ENCODE peak calls at places on chromosomes 6 and 20, in five cellular contexts. I is PC-3, K is H9, Q is mammary epithelial cell, A is HepG2. H is an unnamed sample. For H4K20me1, the result is how much of the 10 kb centered on the place peaks cover.

GRCh38 chr20:32447136-32448027 is 89.3 kb downstream of the ASXL1 start:
- DNase-seq in I (no peak), K (no peak), Q (no peak), A (no peak), H (no peak)

GRCh38 chr6:153170511-153170910 is 39.4 kb upstream of the RGS17 start:
- DNase-seq in I (peak), K (no peak), Q (peak), A (no peak), H (peak)

GRCh38 chr20:47784599-47785320 is 521 bp downstream of the SULF2 start:
- DNase-seq in I (peak), K (peak), Q (peak), A (peak), H (peak)

GRCh38 chr6:22149501-22150490 is 147.0 kb downstream of the PRL start:
- DNase-seq in I (no peak), K (no peak), Q (no peak), A (no peak), H (peak)

GRCh38 chr6:118567974-118568373 is 19.9 kb downstream of the PLN start:
- DNase-seq in I (no peak), K (no peak), Q (no peak), A (no peak), H (no peak)

GRCh38 chr6:68313911-68314310 is 321.2 kb upstream of the ADGRB3 start:
- DNase-seq in I (peak), K (no peak), Q (no peak), A (no peak), H (peak)

GRCh38 chr6:100176321-100176950 is 182.4 kb upstream of the MCHR2 start:
- DNase-seq in I (peak), K (no peak), Q (peak), A (peak), H (peak)

GRCh38 chr20:39631557-39631956 is 669.4 kb downstream of the DHX35 start:
- DNase-seq in I (no peak), K (no peak), Q (peak), A (no peak), H (peak)

GRCh38 chr6:68693271-68693670 is 58.2 kb downstream of the ADGRB3 start:
- DNase-seq in I (no peak), K (no peak), Q (no peak), A (no peak), H (no peak)

DNA sequence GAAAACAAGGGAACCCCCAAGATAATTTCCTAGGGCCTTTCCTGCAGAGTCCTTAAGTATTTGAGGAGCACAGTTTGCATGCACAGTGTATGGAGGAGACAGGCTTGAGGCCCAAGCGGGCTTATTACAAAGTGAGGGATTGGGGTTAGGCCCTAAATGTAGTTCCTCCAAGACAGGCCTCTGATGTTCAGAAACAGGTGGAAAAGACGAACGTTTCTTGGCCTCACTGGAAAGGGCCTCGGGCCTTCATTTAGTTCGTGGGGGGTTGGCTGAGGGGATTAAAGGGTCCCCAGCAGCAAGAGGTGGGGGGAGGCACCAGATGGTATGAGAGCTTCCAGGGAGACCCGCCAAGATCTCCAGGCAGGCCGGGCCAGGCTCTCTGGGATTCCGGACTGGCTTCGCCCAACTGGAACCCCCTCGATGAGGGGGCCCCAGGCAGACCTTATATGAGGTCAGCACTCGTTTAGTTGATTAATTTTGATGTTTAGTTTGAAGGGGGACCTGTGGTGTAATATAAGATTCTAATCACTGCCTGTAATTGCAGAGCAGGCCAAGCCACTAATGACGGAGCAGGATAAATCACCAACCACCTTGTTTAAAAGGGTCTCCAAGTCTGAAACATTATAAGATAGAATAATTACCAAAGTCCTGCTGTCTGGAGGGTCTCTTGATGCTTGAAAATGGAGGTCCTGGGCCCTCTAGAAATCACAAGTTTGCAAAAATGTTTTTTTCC is 2.0 kb downstream of the HMGA1 start:
- DNase-seq in I (no peak), K (no peak), Q (no peak), A (no peak), H (no peak)
- H3K9ac ChIP-seq in I (peak), K (peak), Q (peak), A (peak), H (peak)

GRCh38 chr20:59724457-59725366 is 120.4 kb downstream of the PHACTR3 start:
- DNase-seq in I (no peak), K (no peak), Q (no peak), A (no peak), H (no peak)

GRCh38 chr20:59723607-59724456 is 119.5 kb downstream of the PHACTR3 start:
- DNase-seq in I (no peak), K (no peak), Q (peak), A (no peak), H (no peak)

GRCh38 chr20:59725476-59726119 is 121.3 kb downstream of the PHACTR3 start:
- DNase-seq in I (no peak), K (no peak), Q (no peak), A (no peak), H (no peak)

GRCh38 chr20:59728722-59729430 is 124.5 kb downstream of the PHACTR3 start:
- DNase-seq in I (no peak), K (no peak), Q (no peak), A (no peak), H (no peak)

DNA sequence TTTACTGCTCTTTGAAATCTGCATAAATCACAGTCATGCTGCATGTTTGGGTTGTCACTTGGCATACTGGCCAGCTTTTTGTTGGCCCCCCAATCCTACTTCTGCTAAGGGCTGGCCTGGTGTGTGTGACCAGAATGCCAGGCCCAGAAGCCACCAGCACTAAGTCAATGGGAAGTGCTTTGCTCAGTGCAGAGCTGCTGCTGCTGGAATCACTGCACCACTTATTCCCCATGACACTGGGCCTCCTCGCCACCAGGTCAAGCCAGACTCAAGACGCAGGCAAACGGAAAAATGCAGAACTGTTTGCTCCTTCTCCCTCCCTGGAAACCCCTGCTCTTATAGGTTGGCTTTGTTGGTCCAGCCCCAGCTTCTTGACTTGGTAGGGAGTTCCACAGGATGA is 121.9 kb downstream of the PHACTR3 start:
- DNase-seq in I (no peak), K (no peak), Q (no peak), A (no peak), H (no peak)
- H4K20me1 ChIP-seq in I (under half), K (under half), Q (under half), A (under half), H (under half)

DNA sequence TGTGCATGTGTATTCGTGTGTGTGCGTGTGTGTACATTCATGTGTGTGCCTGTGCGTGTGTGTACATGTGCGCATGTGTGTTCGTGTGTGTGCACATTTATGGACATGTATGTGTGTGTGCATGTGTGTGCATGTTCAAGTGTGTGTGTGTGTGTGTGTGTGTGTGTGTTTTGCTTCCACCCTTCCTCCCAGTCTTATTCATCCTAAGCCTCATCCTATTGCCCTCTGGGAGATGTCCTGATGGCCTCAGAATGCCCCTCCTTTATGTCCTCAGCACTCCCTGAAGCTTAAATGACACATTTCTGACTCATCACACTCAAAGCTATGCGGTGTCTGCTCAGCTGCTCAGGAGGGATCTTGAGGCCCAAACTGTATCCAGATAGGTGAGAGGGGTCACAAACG is 76.6 kb upstream of the CCDC167 start:
- DNase-seq in I (peak), K (no peak), Q (peak), A (no peak), H (peak)
- H3K9ac ChIP-seq in I (no peak), K (no peak), Q (no peak), A (no peak), H (no peak)

DNA sequence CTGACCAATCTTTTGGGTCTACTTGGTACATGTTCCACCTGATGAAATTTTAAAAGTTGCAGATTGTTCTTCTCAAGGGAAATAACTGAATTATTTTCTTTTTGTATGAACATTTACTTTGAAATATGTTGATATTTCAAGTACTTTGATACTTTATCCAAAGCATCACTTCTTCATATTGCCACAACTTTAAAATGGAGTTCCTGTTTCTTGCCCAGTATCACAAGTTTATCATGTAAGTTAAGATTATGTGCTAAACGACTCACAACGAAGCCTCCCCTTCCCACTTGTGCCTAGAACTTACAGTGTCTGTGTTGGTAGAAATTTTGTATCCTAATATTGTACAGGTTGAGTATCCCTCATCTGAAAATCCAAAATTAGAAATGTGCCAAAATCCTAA is 108.4 kb downstream of the ARID1B start:
- DNase-seq in I (no peak), K (no peak), Q (no peak), A (no peak), H (no peak)
- H4K20me1 ChIP-seq in I (under half), K (under half), Q (under half), A (under half), H (half or more)

DNA sequence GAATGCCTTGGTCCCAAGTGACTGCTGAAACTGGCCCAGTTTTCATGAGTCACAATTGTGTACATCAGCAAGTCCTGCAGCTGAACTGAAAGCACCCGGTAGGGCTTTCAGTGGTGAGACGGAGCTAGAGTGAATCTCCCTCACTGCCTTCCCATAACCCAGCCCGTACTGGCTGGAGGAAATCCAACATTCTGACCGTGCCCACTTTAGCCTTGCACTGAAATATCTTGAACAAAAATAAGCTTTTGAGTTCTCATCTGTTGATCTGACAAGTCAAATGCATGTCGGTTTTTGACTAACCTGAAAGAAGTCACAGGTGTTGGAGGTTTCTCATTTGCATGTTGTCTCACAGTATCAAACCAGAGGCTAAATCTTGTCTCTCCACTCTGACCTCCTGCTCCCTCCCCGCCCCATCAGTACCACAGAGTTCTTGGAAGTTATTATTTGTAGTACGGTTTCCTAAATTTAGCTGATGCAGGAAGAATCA is 35.9 kb downstream of the DUSP22 start:
- DNase-seq in I (peak), K (no peak), Q (peak), A (no peak), H (peak)
- H3K9ac ChIP-seq in I (no peak), K (no peak), Q (no peak), A (no peak), H (no peak)